ENCODE peak calls at places on chromosome 7, in six cellular contexts. S is tibial nerve, X is ovary, D is IMR-90, R is H1, F is esophagus squamous epithelium. V is an unnamed sample.

GRCh38 chr7:80362677-80363076 is 149.2 kb downstream of the GNAT3 start:
- DNase-seq in D (peak; percentile 21), S (no peak), R (no peak), F (no peak), X (no peak), V (no peak)

GRCh38 chr7:128858380-128859231 is 4.0 kb upstream of the ATP6V1F start:
- DNase-seq in D (no peak), S (peak; percentile 60), F (no peak), X (peak; percentile 44), R (no peak), V (no peak)

GRCh38 chr7:2954433-2954853 is 89.2 kb downstream of the CARD11 start:
- DNase-seq in R (no peak), F (no peak), S (no peak), D (no peak), X (no peak), V (no peak)

GRCh38 chr7:51029586-51030230 is 247.0 kb upstream of the GRB10 start:
- DNase-seq in D (peak; percentile 92), R (no peak), S (no peak), F (no peak), X (no peak), V (no peak)

GRCh38 chr7:153696242-153696641 is 356.0 kb upstream of the DPP6 start:
- DNase-seq in S (no peak), R (no peak), D (no peak), F (no peak), X (no peak), V (no peak)

GRCh38 chr7:149773446-149774236 is at the start of gene ZNF467:
- DNase-seq in F (no peak), D (no peak), X (peak; percentile 84), R (no peak), S (peak; percentile 39), V (peak; percentile 48)

GRCh38 chr7:95011156-95011928 is 103.9 kb downstream of the PPP1R9A start:
- DNase-seq in S (no peak), R (no peak), F (no peak), X (no peak), D (peak; percentile 21), V (no peak)

GRCh38 chr7:138852469-138852868 is 54.5 kb upstream of the ATP6V0A4 start:
- DNase-seq in R (no peak), X (no peak), F (no peak), D (no peak), S (no peak), V (no peak)

GRCh38 chr7:17206354-17206905 is 92.0 kb upstream of the AHR start:
- DNase-seq in X (no peak), F (no peak), D (no peak), R (no peak), S (no peak), V (no peak)

GRCh38 chr7:131225619-131226101 is 102.0 kb upstream of the MKLN1 start:
- DNase-seq in X (peak; percentile 71), S (peak; percentile 54), R (no peak), D (peak; percentile 61), F (no peak), V (no peak)

GRCh38 chr7:41570766-41571165 is 132.1 kb downstream of the INHBA start:
- DNase-seq in F (no peak), R (no peak), D (no peak), X (no peak), S (no peak), V (no peak)

GRCh38 chr7:41576176-41576575 is 126.7 kb downstream of the INHBA start:
- DNase-seq in D (peak; percentile 69), X (no peak), F (no peak), S (no peak), R (no peak), V (no peak)

GRCh38 chr7:41573017-41573416 is 129.9 kb downstream of the INHBA start:
- DNase-seq in R (no peak), S (no peak), F (no peak), D (peak; percentile 76), X (no peak), V (no peak)

GRCh38 chr7:41574377-41574776 is 128.5 kb downstream of the INHBA start:
- DNase-seq in F (no peak), S (no peak), D (peak; percentile 83), R (no peak), X (no peak), V (no peak)

GRCh38 chr7:41573881-41574280 is 129.0 kb downstream of the INHBA start:
- DNase-seq in S (no peak), F (no peak), R (no peak), D (peak; percentile 23), X (no peak), V (no peak)
- TF ChIP-seq POLR2A in S (no peak), F (no peak), R (no peak), D (no peak), X (no peak), V (no peak)

DNA sequence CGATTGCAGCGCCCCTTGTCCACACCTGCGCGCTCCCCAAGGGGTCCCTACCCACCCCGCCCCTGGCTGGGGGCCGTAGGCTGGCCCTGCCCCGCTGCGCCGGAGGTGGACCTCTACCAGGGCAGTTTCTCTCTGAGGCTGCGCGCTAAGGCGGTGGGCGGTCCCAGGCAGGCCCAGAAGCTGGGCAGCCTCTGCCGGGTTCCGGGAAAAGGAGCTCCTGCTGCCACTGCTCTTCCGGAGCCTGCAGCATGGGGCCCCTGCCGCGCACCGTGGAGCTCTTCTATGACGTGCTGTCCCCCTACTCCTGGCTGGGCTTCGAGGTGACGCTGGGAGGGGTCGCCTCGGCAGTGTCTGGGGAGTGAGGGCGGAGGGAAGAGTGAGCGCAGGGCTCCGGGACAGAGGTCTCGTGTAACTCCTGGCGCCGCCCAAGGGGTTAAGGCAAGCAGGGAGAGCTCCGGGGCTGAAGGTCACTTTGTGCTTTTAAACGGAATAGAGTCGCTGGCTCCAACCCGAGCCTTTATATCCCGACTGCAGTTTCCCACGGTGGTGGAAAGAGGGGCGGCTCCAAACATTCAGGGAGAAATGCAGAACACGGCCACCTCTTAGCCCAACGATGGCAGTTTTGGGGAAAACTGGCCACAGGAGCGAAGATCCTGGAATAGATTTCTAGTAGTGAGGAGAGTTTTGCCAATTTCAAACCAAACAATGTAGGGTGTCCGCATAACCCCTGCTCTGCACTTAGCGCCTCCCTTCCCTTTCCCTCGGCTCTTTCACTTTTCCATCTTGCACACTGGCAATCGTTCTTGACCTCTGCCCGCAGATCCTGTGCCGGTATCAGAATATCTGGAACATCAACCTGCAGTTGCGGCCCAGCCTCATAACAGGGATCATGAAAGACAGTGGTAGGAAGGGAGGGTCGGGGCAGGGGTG is at the start of gene GSTK1:
- DNase-seq in R (no peak), X (peak; percentile 75), S (peak; percentile 66), F (peak; percentile 17), D (peak; percentile 54), V (peak; percentile 73)
- TF ChIP-seq POLR2A in R (peak; percentile 59), X (no peak), S (peak; percentile 72), F (peak; percentile 83), D (no peak), V (peak; percentile 74)

GRCh38 chr7:87056346-87056745 is 3.1 kb downstream of the ELAPOR2 start:
- DNase-seq in S (no peak), R (no peak), F (no peak), X (no peak), D (no peak), V (no peak)

GRCh38 chr7:87058739-87059524 is 522 bp downstream of the ELAPOR2 start:
- DNase-seq in D (no peak), F (no peak), S (no peak), R (peak; percentile 10), X (peak; percentile 17), V (no peak)

GRCh38 chr7:87057210-87057609 is 2.2 kb downstream of the ELAPOR2 start:
- DNase-seq in S (no peak), D (no peak), F (no peak), X (no peak), R (no peak), V (no peak)

GRCh38 chr7:87060288-87060537 is 759 bp upstream of the ELAPOR2 start:
- DNase-seq in F (no peak), D (no peak), R (no peak), X (no peak), S (no peak), V (no peak)

DNA sequence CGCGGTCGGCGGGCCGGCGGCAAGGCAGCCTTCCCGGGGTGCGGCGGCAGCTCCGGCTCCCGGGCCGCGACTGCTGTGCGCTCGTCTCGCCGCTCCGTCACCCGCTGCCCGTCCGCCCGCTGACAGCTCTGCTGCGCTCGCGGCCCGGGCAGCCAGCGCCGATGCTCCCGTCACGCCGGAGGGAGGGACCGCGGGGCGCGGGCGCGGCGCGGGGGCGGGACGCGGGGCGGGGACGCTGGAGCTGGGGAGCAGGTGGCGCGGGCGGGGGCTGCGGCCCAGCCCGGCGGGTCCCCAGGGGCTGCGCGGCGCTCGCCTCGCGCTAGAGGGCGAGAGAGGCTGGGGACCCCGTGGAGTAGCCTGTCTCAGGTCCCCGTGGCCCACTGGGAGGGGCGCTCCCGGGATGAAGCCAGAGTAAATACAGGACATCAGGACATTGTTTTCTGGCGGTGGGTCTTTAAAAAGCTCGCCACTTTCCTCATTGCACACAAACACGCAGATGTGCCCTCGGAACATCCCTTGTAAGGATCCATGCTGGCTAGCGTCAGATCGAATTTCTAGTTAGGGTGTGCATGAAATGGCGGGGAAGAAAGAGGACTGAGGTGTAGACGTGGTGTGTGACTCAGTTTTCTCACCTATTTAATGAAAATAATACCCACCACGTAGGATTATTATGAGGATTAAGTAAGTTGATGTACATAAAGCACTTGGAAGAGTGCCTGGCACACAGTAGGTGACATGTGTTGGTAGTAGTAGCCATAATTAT is at the start of gene ELAPOR2:
- DNase-seq in D (peak; percentile 8), F (peak; percentile 6), S (peak; percentile 24), R (peak; percentile 54), X (peak; percentile 75), V (peak; percentile 80)
- TF ChIP-seq POLR2A in D (no peak), F (peak; percentile 48), S (peak; percentile 26), R (no peak), X (no peak), V (no peak)

GRCh38 chr7:33087858-33088257 is 21.3 kb downstream of the RP9 start:
- DNase-seq in D (no peak), R (no peak), S (no peak), F (no peak), X (no peak), V (no peak)
- TF ChIP-seq POLR2A in D (no peak), R (no peak), S (no peak), F (no peak), X (no peak), V (no peak)

DNA sequence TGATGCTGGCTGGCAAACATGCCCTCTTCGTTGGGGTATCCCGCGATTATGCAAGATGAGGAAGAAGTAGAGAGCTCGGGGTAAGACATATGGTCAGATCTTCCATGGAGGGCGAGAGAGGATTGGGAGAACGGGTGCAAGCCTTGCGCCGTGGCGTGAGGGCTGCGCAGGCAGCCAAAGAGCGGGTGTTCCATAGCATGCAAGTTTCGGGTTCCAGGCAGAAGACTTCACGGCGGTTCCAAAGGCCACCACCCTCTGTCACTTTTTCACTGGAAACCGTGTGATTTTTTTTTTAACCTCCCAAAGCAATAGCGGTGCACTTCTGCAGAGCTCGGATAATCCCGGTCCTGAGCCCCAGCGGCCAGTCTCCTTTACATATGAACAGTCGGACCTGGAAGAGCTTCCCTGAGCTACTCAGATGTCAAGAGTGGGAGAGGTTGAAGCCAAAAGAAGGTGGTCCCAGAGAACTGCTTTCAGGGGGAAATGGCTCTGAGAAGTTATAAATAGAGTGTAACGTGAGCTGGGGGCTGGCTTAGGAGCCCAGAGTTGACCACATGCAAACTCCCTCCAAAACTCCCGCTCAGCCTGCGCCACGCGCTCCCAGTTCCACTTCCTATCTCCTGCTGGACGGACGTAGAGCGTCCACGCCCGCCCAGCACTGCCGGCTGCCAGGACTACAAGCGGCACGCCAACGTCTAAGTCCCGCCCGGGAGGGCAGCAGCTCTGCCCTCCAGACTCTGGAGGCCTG is at the start of gene MEOX2:
- DNase-seq in X (peak; percentile 59), R (no peak), S (peak; percentile 85), D (peak; percentile 7), F (no peak), V (no peak)
- TF ChIP-seq POLR2A in X (no peak), R (no peak), S (peak; percentile 77), D (no peak), F (peak; percentile 38), V (no peak)

V was measured in erythroblast.